ENCODE peak calls at places on chromosome 5, in ten cellular contexts. A, D, F, R, C, E, L, I, G and J are unnamed samples.

GRCh38 chr5:6000867-6001266 is 377.5 kb downstream of the MED10 start:
- DNase-seq in C (no peak), L (no peak), E (no peak), G (no peak), R (no peak), I (no peak), D (no peak), F (no peak), A (no peak), J (no peak)

GRCh38 chr5:168537176-168537575 is 8.1 kb downstream of the FBLL1 start:
- DNase-seq in F (no peak), D (no peak), R (no peak), A (no peak), G (no peak), C (no peak), E (no peak), L (no peak), I (no peak), J (no peak)

GRCh38 chr5:81301221-81302015 is at the start of gene ZCCHC9:
- DNase-seq in E (peak; percentile 89), C (peak; percentile 96), R (peak; percentile 98), L (peak; percentile 93), F (peak; percentile 90), A (peak; percentile 94), I (peak; percentile 94), D (peak; percentile 96), G (peak; percentile 96), J (peak; percentile 96)

GRCh38 chr5:64299805-64300204 is 134.2 kb downstream of the RNF180 start:
- DNase-seq in F (no peak), C (peak; percentile 82), G (peak; percentile 24), E (peak; percentile 86), L (no peak), D (no peak), I (no peak), R (peak; percentile 3), A (no peak), J (no peak)

GRCh38 chr5:17405976-17406876 is 91.8 kb upstream of the TAF11L2 start:
- DNase-seq in R (peak; percentile 4), A (no peak), D (no peak), C (peak; percentile 87), E (peak; percentile 72), G (peak; percentile 69), I (no peak), L (no peak), F (no peak), J (no peak)

GRCh38 chr5:134561871-134562296 is 36.4 kb downstream of the JADE2 start:
- DNase-seq in F (peak; percentile 57), G (peak; percentile 85), E (no peak), R (peak; percentile 76), L (peak; percentile 63), I (no peak), D (peak; percentile 95), A (peak; percentile 49), C (peak; percentile 33), J (peak; percentile 73)

GRCh38 chr5:159215886-159216285 is 6.5 kb upstream of the RNF145 start:
- DNase-seq in E (peak; percentile 67), C (peak; percentile 54), A (no peak), F (no peak), D (no peak), I (no peak), L (no peak), G (no peak), R (no peak), J (no peak)

GRCh38 chr5:10306806-10307205 is 896 bp downstream of the CMBL start:
- DNase-seq in L (no peak), C (no peak), G (no peak), I (no peak), D (no peak), A (no peak), R (no peak), E (no peak), F (no peak), J (no peak)

GRCh38 chr5:28810751-28811136 is 1772.4 kb upstream of the CDH9 start:
- DNase-seq in I (no peak), L (no peak), A (no peak), F (no peak), G (no peak), E (no peak), R (no peak), C (no peak), D (no peak), J (no peak)

GRCh38 chr5:73129143-73129542 is 8.8 kb downstream of the TMEM171 start:
- DNase-seq in F (no peak), E (no peak), I (no peak), A (no peak), L (no peak), G (no peak), C (no peak), R (no peak), D (no peak), J (no peak)

GRCh38 chr5:17336054-17336453 is 118.6 kb downstream of the BASP1 start:
- DNase-seq in L (no peak), A (no peak), E (no peak), D (no peak), R (no peak), I (no peak), F (no peak), C (no peak), G (no peak), J (no peak)

GRCh38 chr5:161382702-161383101 is 163.8 kb downstream of the GABRB2 start:
- DNase-seq in D (no peak), R (no peak), G (no peak), L (no peak), C (no peak), F (no peak), A (no peak), I (no peak), E (no peak), J (no peak)

GRCh38 chr5:378301-378891 is 56.9 kb downstream of the AHRR start:
- DNase-seq in R (peak; percentile 79), F (no peak), L (no peak), G (peak; percentile 80), A (no peak), E (no peak), I (peak; percentile 52), C (no peak), D (no peak), J (peak; percentile 62)

GRCh38 chr5:5218396-5218795 is 78.3 kb downstream of the ADAMTS16 start:
- DNase-seq in D (no peak), A (no peak), E (no peak), C (no peak), R (no peak), G (no peak), L (no peak), F (no peak), I (no peak), J (no peak)

DNA sequence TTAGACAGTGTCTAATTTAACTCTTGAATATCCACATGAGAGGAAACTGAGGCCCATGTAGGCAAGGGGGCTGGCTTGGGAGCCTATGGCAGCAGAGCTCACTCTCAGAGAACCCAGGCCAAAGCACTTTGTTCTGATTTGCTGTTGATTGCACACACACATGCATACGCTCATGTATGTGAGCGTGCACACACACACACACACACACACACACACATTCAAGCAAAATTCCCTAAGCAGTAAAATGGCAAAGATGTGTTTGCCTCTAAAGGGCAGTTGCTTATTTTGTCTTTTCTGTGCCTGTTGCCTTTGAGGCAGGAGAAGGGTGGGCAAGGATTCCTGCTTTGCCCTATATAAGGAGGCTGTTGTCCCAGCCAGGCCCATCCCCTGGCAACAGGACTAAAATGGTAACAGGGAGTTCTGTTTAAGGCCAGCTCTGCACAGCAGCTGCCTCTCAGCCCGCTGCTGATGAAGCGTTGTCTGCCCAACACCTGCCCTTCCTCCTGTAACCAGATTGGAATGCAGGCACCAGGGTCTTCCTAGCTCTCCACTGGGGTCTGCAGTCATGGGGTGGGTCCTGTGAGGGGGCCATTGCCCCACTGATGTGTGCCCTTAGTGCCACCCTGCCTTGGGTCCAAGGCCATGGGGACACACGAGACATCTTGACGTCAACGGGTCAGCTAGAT is 64.4 kb downstream of the PPARGC1B start:
- DNase-seq in C (no peak), G (no peak), D (no peak), L (no peak), I (no peak), R (no peak), E (no peak), A (no peak), F (no peak), J (no peak)
- TF ChIP-seq CTCF in C (no peak), G (no peak), D (no peak), L (no peak), I (no peak), R (no peak), E (no peak), A (no peak), F (no peak), J (no peak)

GRCh38 chr5:144487761-144488160 is 317.1 kb downstream of the KCTD16 start:
- DNase-seq in C (no peak), F (no peak), A (no peak), L (no peak), I (no peak), E (no peak), R (peak; percentile 41), D (no peak), G (no peak), J (no peak)

GRCh38 chr5:144485540-144485939 is 314.9 kb downstream of the KCTD16 start:
- DNase-seq in A (no peak), C (no peak), L (no peak), D (no peak), E (no peak), F (no peak), G (no peak), R (no peak), I (no peak), J (no peak)

GRCh38 chr5:144484124-144484897 is 313.6 kb downstream of the KCTD16 start:
- DNase-seq in A (no peak), I (no peak), L (no peak), F (no peak), C (peak; percentile 12), R (peak; percentile 64), G (peak; percentile 92), E (peak; percentile 32), D (peak; percentile 3), J (peak; percentile 71)

GRCh38 chr5:144487207-144487606 is 316.5 kb downstream of the KCTD16 start:
- DNase-seq in E (no peak), C (no peak), R (no peak), G (no peak), L (no peak), D (no peak), I (no peak), A (no peak), F (no peak), J (no peak)
- H3K4me3 ChIP-seq in E (no peak overlapping the region), C (no peak overlapping the region), R (no peak overlapping the region), G (no peak overlapping the region), L (no peak overlapping the region), D (no peak overlapping the region), I (no peak overlapping the region), A (no peak overlapping the region), F (no peak overlapping the region), J (no peak overlapping the region)

GRCh38 chr5:83516962-83517750 is 45.6 kb downstream of the VCAN start:
- DNase-seq in G (no peak), C (no peak), F (no peak), I (no peak), E (no peak), A (no peak), D (no peak), R (peak; percentile 28), L (no peak), J (peak; percentile 34)
- TF ChIP-seq CTCF in G (no peak), C (no peak), F (no peak), I (peak; percentile 17), E (no peak), A (no peak), D (peak; percentile 40), R (peak; percentile 18), L (no peak), J (peak; percentile 19)

DNA sequence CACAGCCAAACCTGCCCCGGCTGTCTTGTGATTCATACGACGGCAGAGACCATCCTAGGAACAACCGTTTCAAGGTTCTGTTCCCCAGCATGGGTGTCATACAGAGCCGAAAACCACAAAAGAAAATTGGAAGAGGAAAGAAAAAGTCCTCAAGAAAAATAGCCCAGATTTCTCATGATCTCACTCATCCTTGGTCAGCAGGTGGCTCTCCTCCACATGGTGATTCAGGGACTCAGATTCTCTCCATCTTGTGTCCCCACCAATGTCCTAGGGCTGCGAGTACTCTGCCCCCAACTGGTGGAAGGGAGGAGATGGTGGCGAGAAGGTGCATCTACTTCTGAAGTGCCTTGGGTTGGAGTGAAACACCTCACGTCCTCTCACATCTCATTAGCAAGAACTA is 25.6 kb downstream of the PDZD2 start:
- DNase-seq in C (peak; percentile 5), I (no peak), D (peak; percentile 6), G (peak; percentile 67), E (peak; percentile 41), F (no peak), L (no peak), R (peak; percentile 6), A (no peak), J (peak; percentile 64)
- H3K4me3 ChIP-seq in C (no peak overlapping the region), I (no peak overlapping the region), D (no peak overlapping the region), G (no peak overlapping the region), E (no peak overlapping the region), F (no peak overlapping the region), L (no peak overlapping the region), R (no peak overlapping the region), A (no peak overlapping the region), J (no peak overlapping the region)